ENCODE peak calls at places on chromosomes 7 and 10, in nine cellular contexts. W is left ventricle myocardium inferior, R is fibroblast of lung, T is PC-3, D is heart left ventricle, B is lower leg skin, J is neural progenitor cell, N is H7, L is ovary. Y is an unnamed sample.

GRCh38 chr10:35378547-35379210 is 42.4 kb downstream of the CCNY start:
- DNase-seq in W (no peak), R (peak; percentile 70), T (peak; percentile 41), D (no peak), B (no peak), J (no peak), N (no peak), L (no peak), Y (no peak)

GRCh38 chr7:100446040-100446439 is 9.7 kb upstream of the PPP1R35 start:
- DNase-seq in W (no peak), R (peak; percentile 24), T (no peak), D (no peak), B (no peak), J (no peak), N (no peak), L (peak; percentile 8), Y (no peak)

GRCh38 chr10:126584836-126585235 is 85.7 kb downstream of the C10orf90 start:
- DNase-seq in W (no peak), R (no peak), T (no peak), D (no peak), B (no peak), J (no peak), N (no peak), L (no peak), Y (no peak)

GRCh38 chr10:126433351-126433750 is 45.1 kb upstream of the ADAM12 start:
- DNase-seq in W (no peak), R (peak; percentile 65), T (peak; percentile 86), D (no peak), B (no peak), J (no peak), N (no peak), L (no peak), Y (no peak)

GRCh38 chr10:84008878-84009277 is 130.4 kb upstream of the GHITM start:
- DNase-seq in W (no peak), R (no peak), T (peak; percentile 17), D (no peak), B (no peak), J (peak; percentile 67), N (peak; percentile 60), L (no peak), Y (no peak)

GRCh38 chr7:151852486-151853396 is 24.2 kb downstream of the PRKAG2 start:
- DNase-seq in W (peak; percentile 5), R (no peak), T (no peak), D (no peak), B (no peak), J (no peak), N (no peak), L (no peak), Y (no peak)

GRCh38 chr7:139895141-139895829 is 66.2 kb downstream of the TBXAS1 start:
- DNase-seq in W (no peak), R (no peak), T (no peak), D (no peak), B (no peak), J (no peak), N (no peak), L (no peak), Y (no peak)

GRCh38 chr10:33341638-33342037 is 7.2 kb upstream of the NRP1 start:
- DNase-seq in W (no peak), R (peak; percentile 58), T (peak; percentile 96), D (no peak), B (no peak), J (no peak), N (no peak), L (no peak), Y (no peak)

GRCh38 chr7:67512481-67512880 is 515.8 kb downstream of the TYW1 start:
- DNase-seq in W (no peak), R (no peak), T (no peak), D (no peak), B (no peak), J (peak; percentile 50), N (no peak), L (no peak), Y (no peak)

GRCh38 chr10:71863203-71863602 is 12.2 kb upstream of the PSAP start:
- DNase-seq in W (no peak), R (peak; percentile 82), T (no peak), D (no peak), B (no peak), J (no peak), N (no peak), L (peak; percentile 4), Y (no peak)

GRCh38 chr7:5232485-5232837 is 42.4 kb downstream of the WIPI2 start:
- DNase-seq in W (no peak), R (no peak), T (no peak), D (no peak), B (no peak), J (no peak), N (no peak), L (no peak), Y (no peak)

GRCh38 chr7:120628233-120628632 is 229.7 kb downstream of the TSPAN12 start:
- DNase-seq in W (no peak), R (no peak), T (no peak), D (no peak), B (no peak), J (no peak), N (no peak), L (no peak), Y (no peak)

GRCh38 chr10:97676770-97677581 is 10.1 kb downstream of the AVPI1 start:
- DNase-seq in W (no peak), R (peak; percentile 48), T (peak; percentile 51), D (no peak), B (no peak), J (peak; percentile 71), N (peak; percentile 90), L (no peak), Y (no peak)

GRCh38 chr7:17274551-17275245 is 23.8 kb upstream of the AHR start:
- DNase-seq in W (no peak), R (peak; percentile 89), T (peak; percentile 84), D (no peak), B (no peak), J (no peak), N (no peak), L (no peak), Y (no peak)
- H3K4me3 ChIP-seq in W (no peak overlapping the region), R (no peak overlapping the region), T (peak overlapping the region; percentile 16), D (no peak overlapping the region), B (no peak overlapping the region), J (no peak overlapping the region), N (no peak overlapping the region), L (no peak overlapping the region), Y (no peak overlapping the region)

GRCh38 chr7:16776053-16776452 is 22.5 kb downstream of the TSPAN13 start:
- DNase-seq in W (no peak), R (no peak), T (no peak), D (no peak), B (no peak), J (peak; percentile 39), N (peak; percentile 21), L (no peak), Y (no peak)

GRCh38 chr7:16774986-16775385 is 21.4 kb downstream of the TSPAN13 start:
- DNase-seq in W (no peak), R (no peak), T (peak; percentile 42), D (no peak), B (no peak), J (no peak), N (no peak), L (no peak), Y (no peak)

GRCh38 chr7:16774294-16774693 is 20.7 kb downstream of the TSPAN13 start:
- DNase-seq in W (no peak), R (no peak), T (no peak), D (no peak), B (no peak), J (no peak), N (no peak), L (no peak), Y (no peak)

GRCh38 chr7:16773884-16774283 is 20.3 kb downstream of the TSPAN13 start:
- DNase-seq in W (no peak), R (peak; percentile 16), T (no peak), D (no peak), B (no peak), J (no peak), N (no peak), L (no peak), Y (no peak)

DNA sequence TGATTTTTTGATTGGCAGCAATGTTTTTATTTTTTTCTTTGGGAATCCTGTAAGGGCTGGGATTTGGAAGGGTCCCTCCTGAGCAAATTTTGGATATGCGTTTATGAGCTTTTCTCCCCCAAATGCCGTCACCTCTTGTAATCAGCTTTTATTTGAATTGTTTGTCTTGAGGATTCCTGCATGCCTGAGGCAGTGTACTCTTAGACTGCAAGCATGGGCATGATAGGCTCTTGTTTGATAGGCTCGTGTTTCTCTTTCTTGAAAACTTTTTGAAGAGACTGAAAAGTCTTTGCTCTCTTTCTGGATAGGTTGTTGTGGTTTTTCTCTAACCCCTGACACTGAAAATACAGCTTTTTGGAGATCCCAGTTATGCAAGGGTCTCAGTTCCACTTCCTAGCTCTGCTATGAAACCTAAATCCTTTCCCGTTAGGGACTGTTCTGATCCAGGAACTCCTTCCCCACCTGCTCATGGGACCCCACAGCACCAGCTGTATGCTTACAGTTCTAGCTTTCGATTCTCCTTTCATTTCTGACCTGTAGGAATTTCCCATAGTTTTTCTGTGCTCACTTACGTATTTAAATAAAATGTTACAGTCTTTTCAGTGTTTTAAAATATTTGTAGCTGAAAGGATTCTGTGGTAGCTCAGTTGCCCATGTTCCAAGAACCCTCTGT is 17.2 kb downstream of the TSPAN13 start:
- DNase-seq in W (no peak), R (no peak), T (no peak), D (no peak), B (no peak), J (no peak), N (no peak), L (no peak), Y (no peak)
- H3K4me3 ChIP-seq in W (no peak overlapping the region), R (no peak overlapping the region), T (no peak overlapping the region), D (no peak overlapping the region), B (no peak overlapping the region), J (no peak overlapping the region), N (no peak overlapping the region), L (no peak overlapping the region), Y (no peak overlapping the region)

GRCh38 chr10:132788831-132789219 is 2.9 kb upstream of the NKX6-2 start:
- DNase-seq in W (no peak), R (no peak), T (no peak), D (no peak), B (no peak), J (peak; percentile 71), N (peak; percentile 88), L (no peak), Y (no peak)
- H3K4me3 ChIP-seq in W (no peak overlapping the region), R (no peak overlapping the region), T (no peak overlapping the region), D (no peak overlapping the region), B (no peak overlapping the region), J (peak overlapping the region; percentile 32), N (peak overlapping the region; percentile 39), L (no peak overlapping the region), Y (no peak overlapping the region)

DNA sequence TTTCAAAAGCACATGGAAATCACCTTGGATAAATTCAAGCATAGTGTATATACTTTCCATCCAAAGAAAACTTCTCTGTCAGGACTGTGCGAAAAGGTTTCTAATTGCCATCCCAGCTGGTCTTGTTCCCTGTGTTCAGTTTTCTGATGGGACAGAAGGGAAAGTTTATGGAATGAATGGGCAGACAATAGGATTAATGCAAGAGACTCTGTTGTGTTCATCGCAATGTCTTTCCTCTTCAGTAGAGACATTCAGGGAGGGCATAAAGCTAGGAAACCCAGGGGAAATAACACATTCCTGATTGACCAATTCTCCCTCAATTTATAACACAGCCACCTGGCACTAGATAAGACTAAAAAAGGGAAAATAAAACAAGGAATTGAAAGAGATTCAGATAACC is 78.9 kb downstream of the CACNA2D1 start:
- DNase-seq in W (no peak), R (no peak), T (no peak), D (no peak), B (no peak), J (peak; percentile 67), N (no peak), L (no peak), Y (no peak)
- H3K4me3 ChIP-seq in W (no peak overlapping the region), R (no peak overlapping the region), T (no peak overlapping the region), D (no peak overlapping the region), B (no peak overlapping the region), J (peak overlapping the region; percentile 6), N (no peak overlapping the region), L (no peak overlapping the region), Y (no peak overlapping the region)

GRCh38 chr7:2104107-2104710 is 128.5 kb downstream of the MAD1L1 start:
- DNase-seq in W (peak; percentile 87), R (peak; percentile 84), T (no peak), D (peak; percentile 92), B (peak; percentile 97), J (peak; percentile 89), N (peak; percentile 98), L (peak; percentile 96), Y (peak; percentile 54)
- H3K4me3 ChIP-seq in W (peak overlapping the region; percentile 40), R (no peak overlapping the region), T (no peak overlapping the region), D (no peak overlapping the region), B (no peak overlapping the region), J (no peak overlapping the region), N (no peak overlapping the region), L (peak overlapping the region; percentile 10), Y (no peak overlapping the region)